ENCODE peak calls at places on chromosomes 11 and 22, in six cellular contexts. L, E, W, K, Y and T are unnamed samples.

GRCh38 chr11:117419136-117419914 is 91.7 kb downstream of the CEP164 start:
- DNase-seq in L (no peak), E (no peak), W (no peak), K (no peak), Y (no peak), T (no peak)

GRCh38 chr11:61307354-61307753 is 12.2 kb upstream of the VWCE start:
- DNase-seq in L (no peak), E (no peak), W (no peak), K (no peak), Y (no peak), T (no peak)

GRCh38 chr11:74684661-74685060 is 46.6 kb downstream of the CHRDL2 start:
- DNase-seq in L (no peak), E (no peak), W (no peak), K (no peak), Y (no peak), T (no peak)

GRCh38 chr11:73218106-73218829 is at the start of gene P2RY2:
- DNase-seq in L (no peak), E (peak; percentile 54), W (no peak), K (peak; percentile 53), Y (peak; percentile 15), T (no peak)

GRCh38 chr11:72609045-72609444 is 65.2 kb downstream of the PDE2A start:
- DNase-seq in L (peak; percentile 59), E (no peak), W (no peak), K (no peak), Y (no peak), T (no peak)

GRCh38 chr11:14539867-14540475 is 19.8 kb upstream of the PSMA1 start:
- DNase-seq in L (no peak), E (no peak), W (no peak), K (no peak), Y (no peak), T (no peak)

GRCh38 chr11:44628730-44629361 is 63.4 kb downstream of the CD82 start:
- DNase-seq in L (no peak), E (no peak), W (no peak), K (no peak), Y (no peak), T (peak; percentile 19)

GRCh38 chr22:22818861-22819855 is 68.5 kb upstream of the IGLL5 start:
- DNase-seq in L (no peak), E (peak; percentile 54), W (peak; percentile 47), K (no peak), Y (no peak), T (peak; percentile 64)

GRCh38 chr11:118834428-118835028 is 43.6 kb upstream of the DDX6 start:
- DNase-seq in L (no peak), E (no peak), W (no peak), K (no peak), Y (no peak), T (no peak)

GRCh38 chr11:26753738-26754504 is 32.1 kb upstream of the SLC5A12 start:
- DNase-seq in L (no peak), E (no peak), W (no peak), K (peak; percentile 56), Y (no peak), T (no peak)

GRCh38 chr11:128692750-128693578 is 908 bp upstream of the FLI1 start:
- DNase-seq in L (no peak), E (peak; percentile 49), W (no peak), K (no peak), Y (no peak), T (peak; percentile 47)

GRCh38 chr22:46150615-46151423 is 493 bp downstream of the PPARA start:
- DNase-seq in L (peak; percentile 88), E (peak; percentile 74), W (no peak), K (no peak), Y (no peak), T (peak; percentile 63)

GRCh38 chr11:1827095-1827797 is 7.5 kb upstream of the SYT8 start:
- DNase-seq in L (no peak), E (no peak), W (no peak), K (peak; percentile 70), Y (no peak), T (no peak)
- TF ChIP-seq POLR2AphosphoS5 in L (no peak), E (no peak), W (no peak), K (no peak), Y (no peak), T (no peak)

DNA sequence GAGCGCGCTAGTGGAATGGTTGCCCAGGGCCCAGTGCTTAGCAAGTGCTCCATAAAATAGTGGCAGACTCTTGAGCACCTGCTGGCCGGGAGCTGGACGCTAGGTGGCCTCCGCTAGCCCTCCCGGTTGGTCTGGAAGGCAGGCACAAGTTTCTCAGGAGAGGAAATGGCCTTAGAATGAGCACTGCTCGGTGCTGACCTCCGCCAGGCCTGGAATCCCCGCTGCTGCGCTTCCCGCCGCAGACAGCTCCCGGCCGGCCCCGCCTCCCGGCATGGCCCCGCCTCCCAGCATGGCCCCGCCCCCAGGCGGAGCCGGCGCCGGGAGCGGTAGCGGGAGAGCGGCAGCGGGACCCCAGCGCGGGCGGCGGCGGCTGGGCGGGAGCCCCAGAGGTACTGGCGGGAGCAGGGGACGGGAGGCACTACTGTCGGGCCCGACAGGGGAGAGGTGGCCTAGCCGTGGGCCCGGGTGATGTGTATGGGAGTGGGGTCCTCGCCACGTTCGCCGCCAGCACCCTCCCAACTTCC is at the start of gene SIPA1:
- DNase-seq in L (peak; percentile 87), E (peak; percentile 90), W (no peak), K (peak; percentile 88), Y (peak; percentile 83), T (peak; percentile 80)
- TF ChIP-seq POLR2A in L (peak; percentile 84), E (peak; percentile 47), W (peak; percentile 81), K (peak; percentile 62), Y (no peak), T (peak; percentile 68)

DNA sequence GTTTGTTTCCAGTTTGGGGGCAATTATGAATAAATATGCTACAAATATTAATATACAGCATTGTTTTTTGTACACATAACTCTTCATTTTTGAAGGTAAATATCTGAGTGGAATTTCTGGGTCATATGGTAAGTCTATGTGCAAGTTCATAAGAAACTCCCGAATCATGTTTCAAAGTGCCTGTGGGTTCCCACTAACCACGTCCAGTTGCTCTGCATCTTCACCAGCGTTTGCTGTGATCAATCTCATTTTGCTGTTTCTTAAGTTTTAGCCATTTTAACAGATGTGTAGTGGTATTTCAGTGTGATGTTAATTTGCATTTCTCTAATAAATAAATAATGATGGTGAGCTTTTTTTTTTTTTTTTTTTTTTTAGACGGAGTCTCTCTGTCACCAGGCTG is 14.2 kb upstream of the CSRP3 start:
- DNase-seq in L (no peak), E (no peak), W (no peak), K (no peak), Y (no peak), T (no peak)
- TF ChIP-seq TAF1 in L (no peak), E (no peak), W (no peak), K (no peak), Y (no peak), T (no peak)

GRCh38 chr11:130001491-130002351 is 914 bp downstream of the PRDM10 start:
- DNase-seq in L (no peak), E (peak; percentile 24), W (no peak), K (peak; percentile 28), Y (no peak), T (peak; percentile 39)
- TF ChIP-seq POLR2AphosphoS5 in L (no peak), E (no peak), W (no peak), K (no peak), Y (no peak), T (peak; percentile 37)

DNA sequence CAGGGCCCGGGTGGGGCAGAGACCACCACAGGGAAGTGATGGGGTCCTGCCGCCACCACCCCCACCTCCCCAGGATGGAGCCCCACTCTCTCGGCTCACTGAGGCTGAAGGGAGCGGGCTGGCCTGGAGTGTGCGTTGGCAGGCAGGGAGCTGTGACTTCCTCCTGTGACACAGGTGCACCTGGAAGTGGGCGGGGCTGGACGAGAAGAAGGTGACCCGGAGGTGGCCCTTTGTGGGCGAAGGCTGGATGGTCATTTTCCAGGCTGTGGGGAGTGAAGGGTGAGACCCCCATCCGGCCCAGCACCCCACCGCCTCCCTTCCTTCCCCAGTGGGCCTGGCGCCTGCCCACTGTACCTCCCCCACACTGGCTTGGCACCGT is 15.4 kb downstream of the IL17REL start:
- DNase-seq in L (no peak), E (no peak), W (no peak), K (no peak), Y (no peak), T (no peak)
- TF ChIP-seq POLR2A in L (no peak), E (no peak), W (no peak), K (no peak), Y (no peak), T (no peak)

GRCh38 chr11:126739499-126740145 is 260.9 kb downstream of the KIRREL3 start:
- DNase-seq in L (no peak), E (no peak), W (no peak), K (no peak), Y (no peak), T (no peak)
- TF ChIP-seq TAF1 in L (no peak), E (no peak), W (no peak), K (no peak), Y (no peak), T (no peak)

GRCh38 chr11:837189-837989 is 4.6 kb downstream of the CD151 start:
- DNase-seq in L (no peak), E (no peak), W (no peak), K (no peak), Y (no peak), T (no peak)
- TF ChIP-seq POLR2AphosphoS5 in L (no peak), E (peak; percentile 24), W (peak; percentile 39), K (no peak), Y (no peak), T (peak; percentile 17)